ENCODE peak calls at places on chromosomes 1 and 21, in six cellular contexts. F is nucleus accumbens; Z is HL-60; L is activated CD4-positive, alpha-beta T cell treated with anti-CD3 and anti-CD28 coated beads, Interleukin-2, amount 50 U/mL, for 24 hours; K is posterior vena cava; A is KG1. W is an unnamed sample.
A peak's percentile ranks its signal among the peaks of the same experiment; 100 is the strongest.

GRCh38 chr1:84133479-84133878 is 10.6 kb upstream of the PRKACB start:
- DNase-seq in F (no peak), Z (no peak), L (no peak), K (no peak), A (no peak), W (no peak)

GRCh38 chr21:17542371-17542992 is 29.6 kb downstream of the CXADR start:
- DNase-seq in F (no peak), Z (no peak), L (no peak), K (no peak), A (no peak), W (no peak)

GRCh38 chr1:6962390-6962955 is 177.2 kb downstream of the CAMTA1 start:
- DNase-seq in F (no peak), Z (no peak), L (peak; percentile 27), K (peak; percentile 86), A (no peak), W (peak; percentile 26)

GRCh38 chr1:47906009-47906432 is 91.2 kb downstream of the TRABD2B start:
- DNase-seq in F (no peak), Z (no peak), L (no peak), K (no peak), A (no peak), W (no peak)

GRCh38 chr1:21696931-21697330 is 27.8 kb upstream of the RAP1GAP start:
- DNase-seq in F (no peak), Z (no peak), L (no peak), K (no peak), A (no peak), W (no peak)

GRCh38 chr1:67840449-67840848 is 7.2 kb upstream of the GNG12 start:
- DNase-seq in F (no peak), Z (no peak), L (no peak), K (no peak), A (no peak), W (peak; percentile 38)

GRCh38 chr1:113871597-113872113 is at the start of gene PTPN22:
- DNase-seq in F (no peak), Z (peak; percentile 86), L (peak; percentile 79), K (peak; percentile 84), A (peak; percentile 71), W (no peak)

GRCh38 chr21:45018131-45019075 is 56.0 kb upstream of the ADARB1 start:
- DNase-seq in F (no peak), Z (no peak), L (no peak), K (peak; percentile 78), A (no peak), W (peak; percentile 54)

GRCh38 chr1:248820041-248820585 is 5.6 kb downstream of the SH3BP5L start:
- DNase-seq in F (no peak), Z (no peak), L (no peak), K (no peak), A (no peak), W (no peak)

GRCh38 chr1:170305777-170306299 is 160.1 kb downstream of the NTMT2 start:
- DNase-seq in F (no peak), Z (no peak), L (no peak), K (no peak), A (no peak), W (no peak)

GRCh38 chr1:6099787-6100765 is 54.4 kb downstream of the KCNAB2 start:
- DNase-seq in F (no peak), Z (no peak), L (no peak), K (no peak), A (no peak), W (peak; percentile 58)

GRCh38 chr1:8137406-8138244 is 111.5 kb upstream of the ERRFI1 start:
- DNase-seq in F (no peak), Z (no peak), L (no peak), K (no peak), A (no peak), W (no peak)

GRCh38 chr1:52727114-52727586 is 897 bp downstream of the ZYG11B start:
- DNase-seq in F (no peak), Z (no peak), L (no peak), K (no peak), A (no peak), W (no peak)